ENCODE peak calls at places on chromosome 12, in seven cellular contexts. One of them, this sample, is unnamed.
A peak's percentile ranks its signal among the peaks of the same experiment; 100 is the strongest.

GRCh38 chr12:88036368-88036965 is 7.3 kb upstream of the C12orf50 start:
- DNase-seq in HAP-1: no peak
- DNase-seq in NB4: peak; percentile 64
- DNase-seq in skeletal muscle cell: peak; percentile 31
- DNase-seq in testis: no peak
- DNase-seq in neuronal stem cell: no peak
- DNase-seq in brain microvascular endothelial cell: peak; percentile 16
- DNase-seq in this sample: no peak

GRCh38 chr12:122368361-122369073 is 54.0 kb downstream of the CLIP1 start:
- DNase-seq in HAP-1: no peak
- DNase-seq in NB4: no peak
- DNase-seq in skeletal muscle cell: peak; percentile 5
- DNase-seq in testis: peak; percentile 10
- DNase-seq in neuronal stem cell: no peak
- DNase-seq in brain microvascular endothelial cell: peak; percentile 53
- DNase-seq in this sample: no peak

GRCh38 chr12:92702754-92703679 is at the start of gene PLEKHG7:
- DNase-seq in HAP-1: no peak
- DNase-seq in NB4: no peak
- DNase-seq in skeletal muscle cell: no peak
- DNase-seq in testis: no peak
- DNase-seq in neuronal stem cell: no peak
- DNase-seq in brain microvascular endothelial cell: no peak
- DNase-seq in this sample: no peak

GRCh38 chr12:107131832-107132616 is 38.7 kb upstream of the CRY1 start:
- DNase-seq in HAP-1: no peak
- DNase-seq in NB4: peak; percentile 63
- DNase-seq in skeletal muscle cell: peak; percentile 19
- DNase-seq in testis: peak; percentile 29
- DNase-seq in neuronal stem cell: peak; percentile 71
- DNase-seq in brain microvascular endothelial cell: peak; percentile 44
- DNase-seq in this sample: peak; percentile 28

GRCh38 chr12:13223176-13223806 is 26.8 kb downstream of the EMP1 start:
- DNase-seq in HAP-1: no peak
- DNase-seq in NB4: no peak
- DNase-seq in skeletal muscle cell: peak; percentile 81
- DNase-seq in testis: no peak
- DNase-seq in neuronal stem cell: no peak
- DNase-seq in brain microvascular endothelial cell: peak; percentile 68
- DNase-seq in this sample: no peak

GRCh38 chr12:26431211-26431610 is 235.8 kb downstream of the SSPN start:
- DNase-seq in HAP-1: no peak
- DNase-seq in NB4: no peak
- DNase-seq in skeletal muscle cell: no peak
- DNase-seq in testis: no peak
- DNase-seq in neuronal stem cell: no peak
- DNase-seq in brain microvascular endothelial cell: no peak
- DNase-seq in this sample: no peak

GRCh38 chr12:30643366-30643765 is 52.3 kb downstream of the IPO8 start:
- DNase-seq in HAP-1: no peak
- DNase-seq in NB4: peak; percentile 31
- DNase-seq in skeletal muscle cell: peak; percentile 9
- DNase-seq in testis: no peak
- DNase-seq in neuronal stem cell: no peak
- DNase-seq in brain microvascular endothelial cell: no peak
- DNase-seq in this sample: no peak

GRCh38 chr12:119693006-119693405 is 25.1 kb downstream of the PRKAB1 start:
- DNase-seq in HAP-1: no peak
- DNase-seq in NB4: no peak
- DNase-seq in skeletal muscle cell: peak; percentile 83
- DNase-seq in testis: no peak
- DNase-seq in neuronal stem cell: no peak
- DNase-seq in brain microvascular endothelial cell: no peak
- DNase-seq in this sample: peak; percentile 55

GRCh38 chr12:6092784-6093722 is 31.4 kb downstream of the VWF start:
- DNase-seq in HAP-1: no peak
- DNase-seq in NB4: peak; percentile 68
- DNase-seq in skeletal muscle cell: no peak
- DNase-seq in testis: no peak
- DNase-seq in neuronal stem cell: no peak
- DNase-seq in brain microvascular endothelial cell: peak; percentile 80
- DNase-seq in this sample: no peak

GRCh38 chr12:130011611-130012385 is 108.0 kb upstream of the TMEM132D start:
- DNase-seq in HAP-1: no peak
- DNase-seq in NB4: no peak
- DNase-seq in skeletal muscle cell: no peak
- DNase-seq in testis: no peak
- DNase-seq in neuronal stem cell: no peak
- DNase-seq in brain microvascular endothelial cell: no peak
- DNase-seq in this sample: no peak

GRCh38 chr12:68932701-68933563 is at the start of gene CPM:
- DNase-seq in HAP-1: peak; percentile 27
- DNase-seq in NB4: peak; percentile 66
- DNase-seq in skeletal muscle cell: peak; percentile 29
- DNase-seq in testis: peak; percentile 84
- DNase-seq in neuronal stem cell: peak; percentile 58
- DNase-seq in brain microvascular endothelial cell: peak; percentile 16
- DNase-seq in this sample: peak; percentile 22

GRCh38 chr12:58916891-58917570 is 3.3 kb downstream of the LRIG3 start:
- DNase-seq in HAP-1: peak; percentile 43
- DNase-seq in NB4: no peak
- DNase-seq in skeletal muscle cell: peak; percentile 57
- DNase-seq in testis: no peak
- DNase-seq in neuronal stem cell: no peak
- DNase-seq in brain microvascular endothelial cell: peak; percentile 60
- DNase-seq in this sample: no peak

GRCh38 chr12:47590771-47591368 is 115.0 kb downstream of the RPAP3 start:
- DNase-seq in HAP-1: no peak
- DNase-seq in NB4: no peak
- DNase-seq in skeletal muscle cell: no peak
- DNase-seq in testis: peak; percentile 42
- DNase-seq in neuronal stem cell: no peak
- DNase-seq in brain microvascular endothelial cell: no peak
- DNase-seq in this sample: no peak

GRCh38 chr12:1932264-1932777 is 13.9 kb upstream of the CACNA2D4 start:
- DNase-seq in HAP-1: no peak
- DNase-seq in NB4: peak; percentile 49
- DNase-seq in skeletal muscle cell: no peak
- DNase-seq in testis: peak; percentile 62
- DNase-seq in neuronal stem cell: no peak
- DNase-seq in brain microvascular endothelial cell: no peak
- DNase-seq in this sample: peak; percentile 70

GRCh38 chr12:131097247-131098177 is 143.8 kb downstream of the ADGRD1 start:
- DNase-seq in HAP-1: no peak
- DNase-seq in NB4: no peak
- DNase-seq in skeletal muscle cell: no peak
- DNase-seq in testis: peak; percentile 41
- DNase-seq in neuronal stem cell: no peak
- DNase-seq in brain microvascular endothelial cell: no peak
- DNase-seq in this sample: peak; percentile 30

GRCh38 chr12:7642876-7643309 is 22.8 kb downstream of the APOBEC1 start:
- DNase-seq in HAP-1: peak; percentile 18
- DNase-seq in NB4: peak; percentile 57
- DNase-seq in skeletal muscle cell: no peak
- DNase-seq in testis: no peak
- DNase-seq in neuronal stem cell: no peak
- DNase-seq in brain microvascular endothelial cell: no peak
- DNase-seq in this sample: no peak

GRCh38 chr12:7638764-7639570 is 26.7 kb downstream of the APOBEC1 start:
- DNase-seq in HAP-1: peak; percentile 76
- DNase-seq in NB4: peak; percentile 82
- DNase-seq in skeletal muscle cell: peak; percentile 32
- DNase-seq in testis: peak; percentile 92
- DNase-seq in neuronal stem cell: peak; percentile 86
- DNase-seq in brain microvascular endothelial cell: peak; percentile 80
- DNase-seq in this sample: peak; percentile 75

GRCh38 chr12:7642287-7642686 is 23.4 kb downstream of the APOBEC1 start:
- DNase-seq in HAP-1: no peak
- DNase-seq in NB4: no peak
- DNase-seq in skeletal muscle cell: no peak
- DNase-seq in testis: no peak
- DNase-seq in neuronal stem cell: no peak
- DNase-seq in brain microvascular endothelial cell: no peak
- DNase-seq in this sample: no peak

GRCh38 chr12:7637641-7638040 is 28.1 kb downstream of the APOBEC1 start:
- DNase-seq in HAP-1: no peak
- DNase-seq in NB4: no peak
- DNase-seq in skeletal muscle cell: no peak
- DNase-seq in testis: no peak
- DNase-seq in neuronal stem cell: no peak
- DNase-seq in brain microvascular endothelial cell: no peak
- DNase-seq in this sample: no peak

GRCh38 chr12:7638064-7638763 is 27.5 kb downstream of the APOBEC1 start:
- DNase-seq in HAP-1: peak; percentile 61
- DNase-seq in NB4: no peak
- DNase-seq in skeletal muscle cell: no peak
- DNase-seq in testis: no peak
- DNase-seq in neuronal stem cell: peak; percentile 38
- DNase-seq in brain microvascular endothelial cell: no peak
- DNase-seq in this sample: no peak
- H3K4me3 ChIP-seq in HAP-1: peak overlapping the region; percentile 7
- H3K4me3 ChIP-seq in NB4: no peak overlapping the region
- H3K4me3 ChIP-seq in skeletal muscle cell: peak overlapping the region; percentile 19
- H3K4me3 ChIP-seq in testis: peak overlapping the region; percentile 22
- H3K4me3 ChIP-seq in neuronal stem cell: peak overlapping the region; percentile 33
- H3K4me3 ChIP-seq in brain microvascular endothelial cell: peak overlapping the region; percentile 3
- H3K4me3 ChIP-seq in this sample: no peak overlapping the region

GRCh38 chr12:109878749-109879148 is 1.6 kb downstream of the GLTP start:
- DNase-seq in HAP-1: no peak
- DNase-seq in NB4: no peak
- DNase-seq in skeletal muscle cell: no peak
- DNase-seq in testis: no peak
- DNase-seq in neuronal stem cell: no peak
- DNase-seq in brain microvascular endothelial cell: no peak
- DNase-seq in this sample: no peak
- H3K4me3 ChIP-seq in HAP-1: no peak overlapping the region
- H3K4me3 ChIP-seq in NB4: no peak overlapping the region
- H3K4me3 ChIP-seq in skeletal muscle cell: peak overlapping the region; percentile 60
- H3K4me3 ChIP-seq in testis: no peak overlapping the region
- H3K4me3 ChIP-seq in neuronal stem cell: no peak overlapping the region
- H3K4me3 ChIP-seq in brain microvascular endothelial cell: peak overlapping the region; percentile 80
- H3K4me3 ChIP-seq in this sample: no peak overlapping the region

DNA sequence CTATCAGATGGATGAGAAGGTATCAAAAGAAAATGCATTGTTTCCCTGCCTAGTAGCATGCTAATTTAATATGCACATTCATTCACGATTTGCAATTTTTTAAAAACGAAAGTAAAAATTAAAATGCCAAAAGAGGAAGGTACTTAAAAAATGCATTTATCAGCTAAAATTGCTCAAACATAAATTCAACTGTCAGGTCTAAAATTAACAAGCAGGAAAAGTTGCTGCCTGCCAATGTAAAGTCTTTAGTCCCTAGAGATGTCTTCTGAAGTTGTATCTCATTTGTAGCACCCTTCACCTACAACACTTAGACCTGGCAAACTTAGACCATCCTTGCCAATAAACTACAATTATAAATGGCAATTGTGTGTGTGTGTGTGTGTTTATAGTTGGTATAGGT is 7.8 kb downstream of the ATF7 start:
- DNase-seq in HAP-1: no peak
- DNase-seq in NB4: peak; percentile 68
- DNase-seq in skeletal muscle cell: no peak
- DNase-seq in testis: no peak
- DNase-seq in neuronal stem cell: no peak
- DNase-seq in brain microvascular endothelial cell: no peak
- DNase-seq in this sample: no peak
- H3K4me3 ChIP-seq in HAP-1: no peak overlapping the region
- H3K4me3 ChIP-seq in NB4: peak overlapping the region; percentile 51
- H3K4me3 ChIP-seq in skeletal muscle cell: no peak overlapping the region
- H3K4me3 ChIP-seq in testis: no peak overlapping the region
- H3K4me3 ChIP-seq in neuronal stem cell: no peak overlapping the region
- H3K4me3 ChIP-seq in brain microvascular endothelial cell: no peak overlapping the region
- H3K4me3 ChIP-seq in this sample: no peak overlapping the region

GRCh38 chr12:121293603-121294002 is 2.9 kb downstream of the CAMKK2 start:
- DNase-seq in HAP-1: no peak
- DNase-seq in NB4: no peak
- DNase-seq in skeletal muscle cell: no peak
- DNase-seq in testis: no peak
- DNase-seq in neuronal stem cell: no peak
- DNase-seq in brain microvascular endothelial cell: no peak
- DNase-seq in this sample: no peak

GRCh38 chr12:121294151-121294889 is 2.2 kb downstream of the CAMKK2 start:
- DNase-seq in HAP-1: no peak
- DNase-seq in NB4: no peak
- DNase-seq in skeletal muscle cell: no peak
- DNase-seq in testis: no peak
- DNase-seq in neuronal stem cell: no peak
- DNase-seq in brain microvascular endothelial cell: no peak
- DNase-seq in this sample: no peak

GRCh38 chr12:121296618-121297476 is at the start of gene CAMKK2:
- DNase-seq in HAP-1: peak; percentile 79
- DNase-seq in NB4: peak; percentile 94
- DNase-seq in skeletal muscle cell: peak; percentile 35
- DNase-seq in testis: peak; percentile 84
- DNase-seq in neuronal stem cell: peak; percentile 82
- DNase-seq in brain microvascular endothelial cell: peak; percentile 59
- DNase-seq in this sample: peak; percentile 89

GRCh38 chr12:121295123-121295745 is 1.3 kb downstream of the CAMKK2 start:
- DNase-seq in HAP-1: peak; percentile 42
- DNase-seq in NB4: peak; percentile 68
- DNase-seq in skeletal muscle cell: no peak
- DNase-seq in testis: no peak
- DNase-seq in neuronal stem cell: peak; percentile 33
- DNase-seq in brain microvascular endothelial cell: no peak
- DNase-seq in this sample: no peak

DNA sequence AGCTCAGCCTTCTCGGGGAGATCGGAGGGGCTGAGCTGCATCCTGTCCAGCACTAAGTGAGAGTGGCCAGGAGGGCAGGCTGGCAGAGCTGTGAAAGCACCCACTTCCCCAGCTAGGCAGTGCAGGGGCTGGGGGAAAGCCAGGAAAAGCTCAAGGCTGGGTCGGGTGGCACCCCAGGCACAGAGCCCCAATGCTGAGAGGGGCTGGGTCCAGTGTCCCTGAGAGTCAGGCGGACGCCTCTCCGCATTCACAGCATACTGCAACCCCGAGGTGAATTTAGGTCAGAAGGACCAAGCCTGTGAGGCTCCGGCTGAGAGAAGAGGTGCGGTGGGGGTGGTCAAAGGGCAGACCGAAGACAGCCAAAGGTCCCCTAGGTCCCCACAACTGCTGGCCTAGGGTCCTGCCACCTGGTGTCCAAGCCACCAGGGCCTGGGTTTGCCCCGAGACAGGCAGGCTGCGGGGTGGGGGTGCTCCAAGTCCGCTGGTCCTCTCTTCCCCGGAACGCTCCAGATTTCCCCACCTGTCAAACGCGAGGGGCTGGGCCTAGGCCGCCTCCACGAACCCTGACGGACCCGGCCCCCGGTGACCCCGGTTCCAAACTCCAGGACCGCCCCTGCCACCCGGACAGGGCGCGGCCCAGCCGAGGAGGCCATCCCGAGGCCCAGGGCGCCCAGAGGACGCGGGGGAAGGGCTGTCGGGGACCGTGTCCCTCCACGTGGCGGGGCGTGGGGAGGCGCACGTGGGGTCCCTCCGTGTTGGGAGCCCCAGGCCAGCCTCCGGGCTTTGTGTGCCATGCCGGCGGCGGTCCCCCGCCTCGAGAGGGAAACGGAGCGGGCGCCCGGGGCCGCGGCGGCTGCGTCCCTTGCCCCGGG is 527 bp downstream of the CAMKK2 start:
- DNase-seq in HAP-1: no peak
- DNase-seq in NB4: peak; percentile 59
- DNase-seq in skeletal muscle cell: no peak
- DNase-seq in testis: peak; percentile 29
- DNase-seq in neuronal stem cell: peak; percentile 33
- DNase-seq in brain microvascular endothelial cell: no peak
- DNase-seq in this sample: no peak
- H3K4me3 ChIP-seq in HAP-1: peak overlapping the region; percentile 89
- H3K4me3 ChIP-seq in NB4: peak overlapping the region; percentile 83
- H3K4me3 ChIP-seq in skeletal muscle cell: peak overlapping the region; percentile 95
- H3K4me3 ChIP-seq in testis: peak overlapping the region; percentile 96
- H3K4me3 ChIP-seq in neuronal stem cell: peak overlapping the region; percentile 99
- H3K4me3 ChIP-seq in brain microvascular endothelial cell: peak overlapping the region; percentile 84
- H3K4me3 ChIP-seq in this sample: peak overlapping the region; percentile 86